ENCODE peak calls at places on chromosomes 7 and 10, in six cellular contexts. One of them, this sample, is unnamed.

GRCh38 chr7:77727936-77728701 is 31.9 kb downstream of the RSBN1L start:
- DNase-seq in activated CD4-positive, alpha-beta T cell treated with anti-CD3 and anti-CD28 coated beads for 1 hour: no peak
- DNase-seq in putamen: no peak
- DNase-seq in effector CD4-positive, alpha-beta T cell: no peak
- DNase-seq in activated CD8-positive, alpha-beta T cell treated with anti-CD3 and anti-CD28 coated beads for 36 hours: no peak
- DNase-seq in epithelial cell of esophagus: peak; percentile 54
- DNase-seq in this sample: no peak

GRCh38 chr7:36810032-36810431 is 85.7 kb upstream of the AOAH start:
- DNase-seq in activated CD4-positive, alpha-beta T cell treated with anti-CD3 and anti-CD28 coated beads for 1 hour: no peak
- DNase-seq in putamen: no peak
- DNase-seq in effector CD4-positive, alpha-beta T cell: no peak
- DNase-seq in activated CD8-positive, alpha-beta T cell treated with anti-CD3 and anti-CD28 coated beads for 36 hours: no peak
- DNase-seq in epithelial cell of esophagus: no peak
- DNase-seq in this sample: no peak

GRCh38 chr10:48194830-48195229 is 79.7 kb downstream of the FRMPD2 start:
- DNase-seq in activated CD4-positive, alpha-beta T cell treated with anti-CD3 and anti-CD28 coated beads for 1 hour: no peak
- DNase-seq in putamen: no peak
- DNase-seq in effector CD4-positive, alpha-beta T cell: no peak
- DNase-seq in activated CD8-positive, alpha-beta T cell treated with anti-CD3 and anti-CD28 coated beads for 36 hours: no peak
- DNase-seq in epithelial cell of esophagus: no peak
- DNase-seq in this sample: no peak

GRCh38 chr7:23256731-23257130 is 10.2 kb downstream of the GPNMB start:
- DNase-seq in activated CD4-positive, alpha-beta T cell treated with anti-CD3 and anti-CD28 coated beads for 1 hour: no peak
- DNase-seq in putamen: no peak
- DNase-seq in effector CD4-positive, alpha-beta T cell: no peak
- DNase-seq in activated CD8-positive, alpha-beta T cell treated with anti-CD3 and anti-CD28 coated beads for 36 hours: no peak
- DNase-seq in epithelial cell of esophagus: no peak
- DNase-seq in this sample: no peak

GRCh38 chr10:14658331-14659122 is 116.2 kb downstream of the FAM107B start:
- DNase-seq in activated CD4-positive, alpha-beta T cell treated with anti-CD3 and anti-CD28 coated beads for 1 hour: no peak
- DNase-seq in putamen: no peak
- DNase-seq in effector CD4-positive, alpha-beta T cell: no peak
- DNase-seq in activated CD8-positive, alpha-beta T cell treated with anti-CD3 and anti-CD28 coated beads for 36 hours: peak; percentile 5
- DNase-seq in epithelial cell of esophagus: peak; percentile 87
- DNase-seq in this sample: no peak

GRCh38 chr7:115558186-115558585 is 472.4 kb downstream of the TFEC start:
- DNase-seq in activated CD4-positive, alpha-beta T cell treated with anti-CD3 and anti-CD28 coated beads for 1 hour: no peak
- DNase-seq in putamen: no peak
- DNase-seq in effector CD4-positive, alpha-beta T cell: no peak
- DNase-seq in activated CD8-positive, alpha-beta T cell treated with anti-CD3 and anti-CD28 coated beads for 36 hours: no peak
- DNase-seq in epithelial cell of esophagus: no peak
- DNase-seq in this sample: no peak

GRCh38 chr7:47901542-47901941 is 46.7 kb downstream of the PKD1L1 start:
- DNase-seq in activated CD4-positive, alpha-beta T cell treated with anti-CD3 and anti-CD28 coated beads for 1 hour: no peak
- DNase-seq in putamen: no peak
- DNase-seq in effector CD4-positive, alpha-beta T cell: no peak
- DNase-seq in activated CD8-positive, alpha-beta T cell treated with anti-CD3 and anti-CD28 coated beads for 36 hours: no peak
- DNase-seq in epithelial cell of esophagus: no peak
- DNase-seq in this sample: no peak

GRCh38 chr7:38070718-38071117 is 107.3 kb upstream of the STARD3NL start:
- DNase-seq in activated CD4-positive, alpha-beta T cell treated with anti-CD3 and anti-CD28 coated beads for 1 hour: no peak
- DNase-seq in putamen: no peak
- DNase-seq in effector CD4-positive, alpha-beta T cell: no peak
- DNase-seq in activated CD8-positive, alpha-beta T cell treated with anti-CD3 and anti-CD28 coated beads for 36 hours: peak; percentile 42
- DNase-seq in epithelial cell of esophagus: no peak
- DNase-seq in this sample: peak; percentile 10

GRCh38 chr7:147595076-147595475 is 995.5 kb upstream of the C7orf33 start:
- DNase-seq in activated CD4-positive, alpha-beta T cell treated with anti-CD3 and anti-CD28 coated beads for 1 hour: no peak
- DNase-seq in putamen: no peak
- DNase-seq in effector CD4-positive, alpha-beta T cell: no peak
- DNase-seq in activated CD8-positive, alpha-beta T cell treated with anti-CD3 and anti-CD28 coated beads for 36 hours: no peak
- DNase-seq in epithelial cell of esophagus: no peak
- DNase-seq in this sample: no peak

GRCh38 chr7:99365318-99366141 is 9.0 kb upstream of the ARPC1B start:
- DNase-seq in activated CD4-positive, alpha-beta T cell treated with anti-CD3 and anti-CD28 coated beads for 1 hour: peak; percentile 58
- DNase-seq in putamen: no peak
- DNase-seq in effector CD4-positive, alpha-beta T cell: peak; percentile 67
- DNase-seq in activated CD8-positive, alpha-beta T cell treated with anti-CD3 and anti-CD28 coated beads for 36 hours: peak; percentile 68
- DNase-seq in epithelial cell of esophagus: peak; percentile 76
- DNase-seq in this sample: peak; percentile 61